ENCODE peak calls at places on chromosomes 5 and 9, in seven cellular contexts. One of them, this sample, is unnamed.
A peak's percentile ranks its signal among the peaks of the same experiment; 100 is the strongest.

GRCh38 chr9:125422853-125423252 is 161.2 kb downstream of the GAPVD1 start:
- DNase-seq in neuronal stem cell: no peak
- DNase-seq in IMR-90: no peak
- DNase-seq in H9: no peak
- DNase-seq in H1: no peak
- DNase-seq in mesendoderm: no peak
- DNase-seq in trophoblast cell: no peak
- DNase-seq in this sample: no peak

GRCh38 chr9:17837931-17838330 is 259.1 kb downstream of the SH3GL2 start:
- DNase-seq in neuronal stem cell: no peak
- DNase-seq in IMR-90: no peak
- DNase-seq in H9: no peak
- DNase-seq in H1: no peak
- DNase-seq in mesendoderm: peak; percentile 79
- DNase-seq in trophoblast cell: no peak
- DNase-seq in this sample: no peak

GRCh38 chr9:89542461-89543021 is 44.6 kb upstream of the SEMA4D start:
- DNase-seq in neuronal stem cell: no peak
- DNase-seq in IMR-90: no peak
- DNase-seq in H9: no peak
- DNase-seq in H1: no peak
- DNase-seq in mesendoderm: no peak
- DNase-seq in trophoblast cell: no peak
- DNase-seq in this sample: no peak

GRCh38 chr9:459491-460444 is 245.1 kb downstream of the DOCK8 start:
- DNase-seq in neuronal stem cell: no peak
- DNase-seq in IMR-90: no peak
- DNase-seq in H9: no peak
- DNase-seq in H1: no peak
- DNase-seq in mesendoderm: peak; percentile 59
- DNase-seq in trophoblast cell: no peak
- DNase-seq in this sample: no peak

GRCh38 chr5:34007116-34007674 is 655 bp downstream of the AMACR start:
- DNase-seq in neuronal stem cell: no peak
- DNase-seq in IMR-90: no peak
- DNase-seq in H9: no peak
- DNase-seq in H1: no peak
- DNase-seq in mesendoderm: peak; percentile 18
- DNase-seq in trophoblast cell: peak; percentile 21
- DNase-seq in this sample: no peak

GRCh38 chr5:95843733-95844223 is 21.3 kb upstream of the GLRX start:
- DNase-seq in neuronal stem cell: no peak
- DNase-seq in IMR-90: no peak
- DNase-seq in H9: no peak
- DNase-seq in H1: no peak
- DNase-seq in mesendoderm: no peak
- DNase-seq in trophoblast cell: peak; percentile 60
- DNase-seq in this sample: peak; percentile 81

GRCh38 chr5:121870489-121870888 is 18.8 kb downstream of the FTMT start:
- DNase-seq in neuronal stem cell: no peak
- DNase-seq in IMR-90: peak; percentile 1
- DNase-seq in H9: no peak
- DNase-seq in H1: no peak
- DNase-seq in mesendoderm: peak; percentile 30
- DNase-seq in trophoblast cell: peak; percentile 39
- DNase-seq in this sample: peak; percentile 25

GRCh38 chr9:114450833-114451706 is 54.2 kb downstream of the WHRN start:
- DNase-seq in neuronal stem cell: no peak
- DNase-seq in IMR-90: no peak
- DNase-seq in H9: no peak
- DNase-seq in H1: no peak
- DNase-seq in mesendoderm: no peak
- DNase-seq in trophoblast cell: no peak
- DNase-seq in this sample: no peak

GRCh38 chr9:126522957-126523356 is 90.8 kb upstream of the LMX1B start:
- DNase-seq in neuronal stem cell: no peak
- DNase-seq in IMR-90: no peak
- DNase-seq in H9: peak; percentile 39
- DNase-seq in H1: no peak
- DNase-seq in mesendoderm: no peak
- DNase-seq in trophoblast cell: no peak
- DNase-seq in this sample: no peak

GRCh38 chr9:95084254-95084934 is 233.1 kb downstream of the FANCC start:
- DNase-seq in neuronal stem cell: no peak
- DNase-seq in IMR-90: no peak
- DNase-seq in H9: no peak
- DNase-seq in H1: no peak
- DNase-seq in mesendoderm: no peak
- DNase-seq in trophoblast cell: no peak
- DNase-seq in this sample: no peak

GRCh38 chr9:130817862-130818261 is 17.2 kb upstream of the ABL1 start:
- DNase-seq in neuronal stem cell: no peak
- DNase-seq in IMR-90: no peak
- DNase-seq in H9: no peak
- DNase-seq in H1: no peak
- DNase-seq in mesendoderm: no peak
- DNase-seq in trophoblast cell: no peak
- DNase-seq in this sample: no peak

GRCh38 chr9:2163231-2163885 is 148.2 kb downstream of the SMARCA2 start:
- DNase-seq in neuronal stem cell: no peak
- DNase-seq in IMR-90: no peak
- DNase-seq in H9: no peak
- DNase-seq in H1: no peak
- DNase-seq in mesendoderm: no peak
- DNase-seq in trophoblast cell: no peak
- DNase-seq in this sample: no peak

GRCh38 chr5:34452170-34452828 is 203.8 kb upstream of the RAI14 start:
- DNase-seq in neuronal stem cell: no peak
- DNase-seq in IMR-90: peak; percentile 52
- DNase-seq in H9: no peak
- DNase-seq in H1: no peak
- DNase-seq in mesendoderm: peak; percentile 64
- DNase-seq in trophoblast cell: peak; percentile 60
- DNase-seq in this sample: peak; percentile 35

GRCh38 chr5:41882765-41883164 is 12.5 kb upstream of the OXCT1 start:
- DNase-seq in neuronal stem cell: no peak
- DNase-seq in IMR-90: no peak
- DNase-seq in H9: no peak
- DNase-seq in H1: no peak
- DNase-seq in mesendoderm: no peak
- DNase-seq in trophoblast cell: no peak
- DNase-seq in this sample: no peak

GRCh38 chr5:129474544-129474943 is 14.4 kb downstream of the ADAMTS19 start:
- DNase-seq in neuronal stem cell: no peak
- DNase-seq in IMR-90: no peak
- DNase-seq in H9: no peak
- DNase-seq in H1: no peak
- DNase-seq in mesendoderm: peak; percentile 30
- DNase-seq in trophoblast cell: no peak
- DNase-seq in this sample: peak; percentile 38

GRCh38 chr5:111945535-111945934 is 188.5 kb upstream of the NREP start:
- DNase-seq in neuronal stem cell: no peak
- DNase-seq in IMR-90: peak; percentile 55
- DNase-seq in H9: no peak
- DNase-seq in H1: no peak
- DNase-seq in mesendoderm: no peak
- DNase-seq in trophoblast cell: no peak
- DNase-seq in this sample: no peak
- H4K8ac ChIP-seq in neuronal stem cell: no peak overlapping the region
- H4K8ac ChIP-seq in IMR-90: no peak overlapping the region
- H4K8ac ChIP-seq in H9: no peak overlapping the region
- H4K8ac ChIP-seq in H1: no peak overlapping the region
- H4K8ac ChIP-seq in mesendoderm: no peak overlapping the region
- H4K8ac ChIP-seq in trophoblast cell: no peak overlapping the region
- H4K8ac ChIP-seq in this sample: no peak overlapping the region

GRCh38 chr5:159102294-159102934 is 2.7 kb upstream of the EBF1 start:
- DNase-seq in neuronal stem cell: no peak
- DNase-seq in IMR-90: no peak
- DNase-seq in H9: no peak
- DNase-seq in H1: no peak
- DNase-seq in mesendoderm: no peak
- DNase-seq in trophoblast cell: no peak
- DNase-seq in this sample: no peak

GRCh38 chr5:159100022-159100927 is 559 bp upstream of the EBF1 start:
- DNase-seq in neuronal stem cell: peak; percentile 95
- DNase-seq in IMR-90: peak; percentile 88
- DNase-seq in H9: peak; percentile 94
- DNase-seq in H1: peak; percentile 96
- DNase-seq in mesendoderm: peak; percentile 96
- DNase-seq in trophoblast cell: peak; percentile 74
- DNase-seq in this sample: peak; percentile 94

GRCh38 chr5:159099049-159099760 is 511 bp downstream of the EBF1 start:
- DNase-seq in neuronal stem cell: peak; percentile 53
- DNase-seq in IMR-90: peak; percentile 63
- DNase-seq in H9: peak; percentile 36
- DNase-seq in H1: peak; percentile 60
- DNase-seq in mesendoderm: peak; percentile 59
- DNase-seq in trophoblast cell: peak; percentile 40
- DNase-seq in this sample: peak; percentile 60

GRCh38 chr5:159101689-159102088 is 2.0 kb upstream of the EBF1 start:
- DNase-seq in neuronal stem cell: no peak
- DNase-seq in IMR-90: no peak
- DNase-seq in H9: no peak
- DNase-seq in H1: no peak
- DNase-seq in mesendoderm: no peak
- DNase-seq in trophoblast cell: no peak
- DNase-seq in this sample: no peak

DNA sequence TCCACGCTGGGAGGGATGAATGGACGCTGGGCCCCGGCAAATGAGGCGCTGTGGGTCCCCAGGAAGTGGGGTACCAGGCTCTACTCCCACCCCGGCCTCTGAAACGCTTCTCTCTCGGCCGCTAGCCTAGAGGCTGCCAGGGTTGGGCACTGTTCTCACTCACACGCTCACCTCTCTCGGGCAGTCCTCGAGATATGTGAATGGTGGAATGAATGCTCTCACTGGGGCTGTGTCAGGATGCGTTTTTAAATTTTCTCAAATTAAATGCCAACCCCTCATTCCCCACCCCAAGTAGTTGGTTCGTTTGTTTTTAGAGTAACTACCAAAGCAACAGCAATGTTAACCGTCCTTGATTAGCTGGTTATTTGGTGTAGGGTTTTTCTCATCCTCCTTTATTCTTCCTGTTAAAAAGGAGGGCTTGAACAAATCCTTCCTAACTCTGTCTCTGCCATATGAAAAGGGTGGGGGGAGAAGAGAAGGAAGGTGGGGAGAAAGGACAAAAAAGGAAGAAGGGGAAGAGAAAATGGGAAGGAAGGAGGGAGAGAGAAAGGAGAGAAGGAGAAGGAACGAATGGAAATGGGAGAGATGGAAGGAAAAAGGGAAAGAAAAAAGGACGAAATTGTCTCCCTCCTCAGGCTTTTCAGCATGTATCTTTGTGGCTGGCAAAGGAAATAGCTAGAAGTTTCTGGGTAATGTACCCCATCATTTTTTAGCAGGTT is 1.4 kb upstream of the EBF1 start:
- DNase-seq in neuronal stem cell: no peak
- DNase-seq in IMR-90: no peak
- DNase-seq in H9: no peak
- DNase-seq in H1: no peak
- DNase-seq in mesendoderm: no peak
- DNase-seq in trophoblast cell: no peak
- DNase-seq in this sample: no peak
- H2BK5ac ChIP-seq in neuronal stem cell: no peak overlapping the region
- H2BK5ac ChIP-seq in IMR-90: no peak overlapping the region
- H2BK5ac ChIP-seq in H9: no peak overlapping the region
- H2BK5ac ChIP-seq in H1: no peak overlapping the region
- H2BK5ac ChIP-seq in mesendoderm: no peak overlapping the region
- H2BK5ac ChIP-seq in trophoblast cell: no peak overlapping the region
- H2BK5ac ChIP-seq in this sample: no peak overlapping the region

DNA sequence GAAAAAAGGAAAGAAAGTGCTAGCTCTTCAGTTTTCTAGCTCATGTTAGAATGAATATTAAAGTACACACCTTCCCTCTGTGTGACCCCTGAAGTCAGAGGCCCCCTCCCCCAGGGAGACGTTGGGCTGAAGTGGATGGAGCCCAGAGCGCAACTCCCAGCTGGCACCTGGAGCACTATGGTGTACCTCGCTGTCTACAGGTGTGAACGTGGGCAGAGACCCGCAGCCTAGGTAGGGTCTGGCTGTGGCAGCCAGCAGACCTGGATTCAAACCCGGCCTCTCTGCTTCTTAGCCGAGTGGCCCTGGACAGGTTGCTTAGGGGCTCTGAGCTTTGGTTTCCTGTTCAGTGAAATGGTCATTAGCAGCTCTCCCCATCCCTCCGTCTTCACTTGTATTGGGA is 6.3 kb downstream of the TOR2A start:
- DNase-seq in neuronal stem cell: no peak
- DNase-seq in IMR-90: no peak
- DNase-seq in H9: no peak
- DNase-seq in H1: no peak
- DNase-seq in mesendoderm: no peak
- DNase-seq in trophoblast cell: no peak
- DNase-seq in this sample: no peak
- H4K8ac ChIP-seq in neuronal stem cell: no peak overlapping the region
- H4K8ac ChIP-seq in IMR-90: no peak overlapping the region
- H4K8ac ChIP-seq in H9: no peak overlapping the region
- H4K8ac ChIP-seq in H1: no peak overlapping the region
- H4K8ac ChIP-seq in mesendoderm: no peak overlapping the region
- H4K8ac ChIP-seq in trophoblast cell: no peak overlapping the region
- H4K8ac ChIP-seq in this sample: no peak overlapping the region

GRCh38 chr9:32879335-32879734 is 96.0 kb downstream of the TMEM215 start:
- DNase-seq in neuronal stem cell: no peak
- DNase-seq in IMR-90: no peak
- DNase-seq in H9: no peak
- DNase-seq in H1: no peak
- DNase-seq in mesendoderm: peak; percentile 10
- DNase-seq in trophoblast cell: no peak
- DNase-seq in this sample: no peak

GRCh38 chr9:32884482-32884881 is 101.1 kb downstream of the TMEM215 start:
- DNase-seq in neuronal stem cell: no peak
- DNase-seq in IMR-90: no peak
- DNase-seq in H9: no peak
- DNase-seq in H1: no peak
- DNase-seq in mesendoderm: peak; percentile 43
- DNase-seq in trophoblast cell: no peak
- DNase-seq in this sample: no peak

GRCh38 chr9:32886021-32886420 is 102.7 kb downstream of the TMEM215 start:
- DNase-seq in neuronal stem cell: no peak
- DNase-seq in IMR-90: no peak
- DNase-seq in H9: no peak
- DNase-seq in H1: no peak
- DNase-seq in mesendoderm: no peak
- DNase-seq in trophoblast cell: no peak
- DNase-seq in this sample: no peak

GRCh38 chr9:32881948-32882347 is 98.6 kb downstream of the TMEM215 start:
- DNase-seq in neuronal stem cell: no peak
- DNase-seq in IMR-90: no peak
- DNase-seq in H9: no peak
- DNase-seq in H1: no peak
- DNase-seq in mesendoderm: no peak
- DNase-seq in trophoblast cell: no peak
- DNase-seq in this sample: no peak

DNA sequence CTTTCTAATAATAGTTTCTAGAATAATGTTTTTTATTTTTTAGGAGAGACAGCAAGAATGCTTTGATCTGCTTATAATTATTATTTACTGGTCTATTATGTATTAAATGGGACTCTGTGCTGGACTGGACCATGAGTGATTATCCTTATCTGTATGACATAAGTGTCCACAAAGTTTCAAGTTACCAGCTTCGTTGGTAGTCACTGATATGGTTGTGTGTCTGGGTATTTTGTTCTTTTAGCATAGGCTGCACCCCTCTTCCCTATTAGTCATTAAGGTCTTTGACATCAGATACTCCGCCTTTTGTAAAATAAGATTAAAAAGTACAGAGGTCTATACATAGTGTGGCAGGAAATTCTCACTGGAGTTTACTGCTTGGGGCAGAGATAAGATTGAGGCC is 99.3 kb downstream of the TMEM215 start:
- DNase-seq in neuronal stem cell: no peak
- DNase-seq in IMR-90: no peak
- DNase-seq in H9: no peak
- DNase-seq in H1: no peak
- DNase-seq in mesendoderm: no peak
- DNase-seq in trophoblast cell: no peak
- DNase-seq in this sample: no peak
- H2BK5ac ChIP-seq in neuronal stem cell: no peak overlapping the region
- H2BK5ac ChIP-seq in IMR-90: no peak overlapping the region
- H2BK5ac ChIP-seq in H9: no peak overlapping the region
- H2BK5ac ChIP-seq in H1: no peak overlapping the region
- H2BK5ac ChIP-seq in mesendoderm: no peak overlapping the region
- H2BK5ac ChIP-seq in trophoblast cell: no peak overlapping the region
- H2BK5ac ChIP-seq in this sample: no peak overlapping the region